ENCODE peak calls at places on chromosomes 12 and 14, in five cellular contexts. O is heart right ventricle, I is skeletal muscle cell, D is lower leg skin, K is A172. V is an unnamed sample.

GRCh38 chr14:67268456-67269115 is 27.4 kb downstream of the PALS1 start:
- DNase-seq in O (no peak), D (no peak), I (no peak), K (no peak), V (no peak)

GRCh38 chr12:21940972-21941521 is at the start of gene ABCC9:
- DNase-seq in D (peak), I (no peak), O (peak), K (no peak), V (no peak)

GRCh38 chr12:120798696-120799095 is 73.1 kb downstream of the ACADS start:
- DNase-seq in I (no peak), O (no peak), D (no peak), K (no peak), V (no peak)

GRCh38 chr12:75130811-75131210 is 78.8 kb downstream of the KCNC2 start:
- DNase-seq in K (no peak), I (no peak), O (no peak), D (no peak), V (no peak)

GRCh38 chr12:111687255-111687654 is 1.4 kb downstream of the ACAD10 start:
- DNase-seq in K (no peak), D (no peak), I (no peak), O (no peak), V (no peak)

GRCh38 chr14:85243306-85243705 is 286.6 kb upstream of the FLRT2 start:
- DNase-seq in I (no peak), K (no peak), D (no peak), O (no peak), V (no peak)

GRCh38 chr12:33438890-33439586 is 581 bp downstream of the SYT10 start:
- DNase-seq in O (no peak), D (no peak), K (no peak), I (no peak), V (no peak)

GRCh38 chr12:3673960-3674708 is 78.8 kb downstream of the CRACR2A start:
- DNase-seq in O (no peak), K (no peak), D (no peak), I (no peak), V (no peak)

GRCh38 chr12:120067084-120067869 is 49.3 kb downstream of the RAB35 start:
- DNase-seq in D (no peak), K (no peak), O (no peak), I (no peak), V (no peak)

GRCh38 chr14:24076302-24076601 is 4.9 kb downstream of the CPNE6 start:
- DNase-seq in D (no peak), I (no peak), O (no peak), K (no peak), V (no peak)

GRCh38 chr12:27003421-27004311 is 10.5 kb downstream of the TM7SF3 start:
- DNase-seq in I (no peak), K (no peak), D (no peak), O (no peak), V (no peak)

GRCh38 chr14:69713976-69714716 is 52.8 kb upstream of the SRSF5 start:
- DNase-seq in D (no peak), O (no peak), I (no peak), K (no peak), V (no peak)

GRCh38 chr14:56118611-56119181 is 485 bp downstream of the PELI2 start:
- DNase-seq in K (no peak), D (no peak), O (peak), I (no peak), V (no peak)

GRCh38 chr12:88985011-88985410 is 367.3 kb downstream of the DUSP6 start:
- DNase-seq in D (no peak), K (no peak), I (no peak), O (no peak), V (no peak)

GRCh38 chr14:21095430-21096205 is 2.8 kb downstream of the ZNF219 start:
- DNase-seq in O (peak), D (no peak), I (peak), K (no peak), V (no peak)

GRCh38 chr12:45794422-45794821 is 64.9 kb downstream of the ARID2 start:
- DNase-seq in I (no peak), D (no peak), O (no peak), K (no peak), V (no peak)

GRCh38 chr14:56137842-56138241 is 19.6 kb downstream of the PELI2 start:
- DNase-seq in K (no peak), O (no peak), I (no peak), D (no peak), V (no peak)

GRCh38 chr12:125145196-125145595 is 80.0 kb downstream of the AACS start:
- DNase-seq in K (no peak), O (no peak), I (no peak), D (no peak), V (no peak)

GRCh38 chr14:65222434-65222833 is 120.1 kb upstream of the MAX start:
- DNase-seq in K (no peak), D (no peak), O (peak), I (no peak), V (peak)

GRCh38 chr12:68792952-68793351 is 15.0 kb upstream of the MDM2 start:
- DNase-seq in O (no peak), D (no peak), I (no peak), K (peak), V (peak)

GRCh38 chr14:68546839-68547238 is 246.0 kb downstream of the ZFP36L1 start:
- DNase-seq in I (peak), K (peak), O (no peak), D (peak), V (no peak)

GRCh38 chr12:50003595-50003994 is 21.7 kb downstream of the RACGAP1 start:
- DNase-seq in I (no peak), K (no peak), O (no peak), D (no peak), V (no peak)

GRCh38 chr12:54127538-54128259 is 61.1 kb downstream of the SMUG1 start:
- DNase-seq in I (no peak), O (no peak), K (no peak), D (no peak), V (no peak)

GRCh38 chr12:52836042-52836466 is 1.9 kb upstream of the KRT79 start:
- DNase-seq in D (no peak), I (peak), K (peak), O (no peak), V (no peak)

GRCh38 chr14:91142214-91142668 is 28.4 kb downstream of the DGLUCY start:
- DNase-seq in D (no peak), K (no peak), I (no peak), O (no peak), V (no peak)

GRCh38 chr12:66447643-66448042 is 145.3 kb downstream of the HELB start:
- DNase-seq in O (no peak), K (no peak), D (no peak), I (no peak), V (no peak)

GRCh38 chr12:68028647-68029046 is 39.4 kb downstream of the IFNG-AS1 start:
- DNase-seq in K (no peak), O (no peak), I (no peak), D (no peak), V (no peak)

GRCh38 chr12:48280572-48280971 is 70.1 kb downstream of the ZNF641 start:
- DNase-seq in O (no peak), I (no peak), D (no peak), K (no peak), V (no peak)

GRCh38 chr14:102509744-102510615 is at the start of gene ANKRD9:
- DNase-seq in O (peak), I (peak), D (peak), K (peak), V (peak)

GRCh38 chr12:75859868-75860267 is 171.7 kb downstream of the PHLDA1 start:
- DNase-seq in O (no peak), I (no peak), K (peak), D (no peak), V (no peak)

GRCh38 chr12:11576104-11576503 is 73.4 kb upstream of the ETV6 start:
- DNase-seq in K (peak), D (peak), I (peak), O (no peak), V (no peak)

GRCh38 chr12:54628186-54628846 is 6.4 kb downstream of the LACRT start:
- DNase-seq in K (no peak), D (no peak), O (no peak), I (no peak), V (no peak)

GRCh38 chr12:41310367-41310766 is 122.2 kb downstream of the PDZRN4 start:
- DNase-seq in D (no peak), O (no peak), I (no peak), K (no peak), V (no peak)

GRCh38 chr12:80412343-80412953 is 31.6 kb upstream of the PTPRQ start:
- DNase-seq in D (no peak), K (peak), I (peak), O (peak), V (peak)

GRCh38 chr12:125688223-125688622 is 623.0 kb downstream of the AACS start:
- DNase-seq in I (no peak), D (no peak), K (no peak), O (no peak), V (no peak)

GRCh38 chr12:111330800-111331752 is 37.8 kb downstream of the PHETA1 start:
- DNase-seq in D (no peak), I (peak), O (no peak), K (peak), V (peak)

V was measured in HCT116.